ENCODE peak calls at places on chromosome 5, in ten cellular contexts. N, Z, C, Q, I, O, G, X, E and K are unnamed samples.

GRCh38 chr5:180914646-180915045 is 15.7 kb downstream of the BTNL8 start:
- DNase-seq in N (no peak), C (no peak), G (no peak), I (no peak), O (no peak), Z (no peak), X (no peak), E (no peak), Q (no peak), K (no peak)

GRCh38 chr5:31157719-31158118 is 35.8 kb upstream of the CDH6 start:
- DNase-seq in I (no peak), X (no peak), C (no peak), O (no peak), Z (no peak), E (no peak), Q (no peak), N (no peak), G (no peak), K (no peak)

GRCh38 chr5:112642885-112643284 is 94.8 kb upstream of the APC start:
- DNase-seq in Q (no peak), G (no peak), I (no peak), X (no peak), Z (peak; percentile 58), O (no peak), C (no peak), N (no peak), E (no peak), K (no peak)

GRCh38 chr5:7517006-7517405 is 121.1 kb downstream of the ADCY2 start:
- DNase-seq in X (no peak), Q (no peak), E (no peak), C (no peak), G (no peak), N (no peak), Z (no peak), I (no peak), O (no peak), K (no peak)

GRCh38 chr5:98804066-98804465 is 30.6 kb downstream of the RGMB start:
- DNase-seq in G (no peak), C (no peak), I (no peak), E (no peak), O (no peak), Q (no peak), X (no peak), N (no peak), Z (no peak), K (no peak)

GRCh38 chr5:124007675-124008398 is 495.9 kb downstream of the CSNK1G3 start:
- DNase-seq in I (no peak), Z (no peak), Q (no peak), X (no peak), G (no peak), E (no peak), C (no peak), O (no peak), N (no peak), K (no peak)

GRCh38 chr5:175606409-175606808 is 51.5 kb upstream of the HRH2 start:
- DNase-seq in C (no peak), I (no peak), Q (no peak), O (no peak), E (no peak), X (no peak), N (no peak), G (no peak), Z (no peak), K (no peak)

GRCh38 chr5:165495829-165496380 is 1990.5 kb downstream of the MAT2B start:
- DNase-seq in N (no peak), C (no peak), Z (no peak), Q (no peak), I (no peak), E (no peak), O (no peak), G (no peak), X (no peak), K (no peak)

GRCh38 chr5:89330087-89330486 is 447.1 kb upstream of the MEF2C start:
- DNase-seq in C (no peak), I (no peak), Z (no peak), N (no peak), Q (no peak), X (no peak), O (no peak), G (no peak), E (no peak), K (no peak)

DNA sequence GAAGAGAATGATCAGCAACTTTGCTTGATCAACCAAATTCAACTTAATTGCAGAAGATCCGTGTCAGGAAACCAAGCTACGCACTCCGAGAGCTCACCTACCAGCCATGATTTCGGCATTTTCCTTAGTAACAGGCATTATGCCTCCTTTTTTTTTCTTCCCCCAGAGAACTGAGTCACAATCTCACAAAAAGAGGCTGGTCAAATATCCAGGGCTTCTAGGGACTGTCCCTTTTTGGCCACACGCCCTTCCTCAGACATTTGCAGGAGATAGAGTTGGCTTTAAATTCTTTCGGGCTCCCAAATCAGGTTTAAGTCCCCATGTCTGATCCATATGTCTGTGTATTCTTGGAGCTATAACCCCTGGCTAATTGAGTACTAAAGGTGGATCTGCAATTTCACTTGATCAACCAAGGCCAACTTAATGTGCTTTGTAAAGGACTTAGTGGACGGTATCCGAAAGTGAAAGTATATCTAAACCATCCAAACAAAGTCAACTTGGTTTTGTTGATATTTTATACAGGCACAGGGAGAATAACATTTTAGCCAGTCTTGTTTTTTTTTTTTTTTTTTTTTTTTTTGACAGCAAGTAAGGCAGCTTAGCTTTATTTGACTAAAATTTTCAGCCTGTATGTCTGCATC is 100.8 kb upstream of the TBCA start:
- DNase-seq in I (no peak), C (no peak), Z (no peak), N (no peak), O (no peak), Q (no peak), E (no peak), G (no peak), X (no peak), K (no peak)
- H3K4me1 ChIP-seq in I (no peaks in the 10 kb centered on the region), C (no peaks in the 10 kb centered on the region), Z (no peaks in the 10 kb centered on the region), N (no peaks in the 10 kb centered on the region), O (peaks cover 5% of the 10 kb centered on the region), Q (no peaks in the 10 kb centered on the region), E (no peaks in the 10 kb centered on the region), G (no peaks in the 10 kb centered on the region), X (no peaks in the 10 kb centered on the region), K (no peaks in the 10 kb centered on the region)

GRCh38 chr5:53503819-53504218 is 23.4 kb downstream of the FST start:
- DNase-seq in N (no peak), G (no peak), X (no peak), Q (no peak), O (no peak), Z (no peak), E (no peak), I (no peak), C (no peak), K (no peak)
- H3K27ac ChIP-seq in N (no peak overlapping the region), G (no peak overlapping the region), X (no peak overlapping the region), Q (no peak overlapping the region), O (no peak overlapping the region), Z (no peak overlapping the region), E (no peak overlapping the region), I (no peak overlapping the region), C (no peak overlapping the region), K (no peak overlapping the region)

GRCh38 chr5:73668422-73669116 is 42.6 kb downstream of the ARHGEF28 start:
- DNase-seq in E (no peak), G (no peak), X (no peak), Z (no peak), C (no peak), I (no peak), N (no peak), Q (no peak), O (no peak), K (no peak)

GRCh38 chr5:73672130-73672529 is 46.1 kb downstream of the ARHGEF28 start:
- DNase-seq in O (no peak), C (no peak), I (no peak), E (no peak), Q (no peak), X (no peak), G (no peak), Z (no peak), N (no peak), K (no peak)

GRCh38 chr5:73678322-73678740 is 52.3 kb downstream of the ARHGEF28 start:
- DNase-seq in C (no peak), I (no peak), O (no peak), Q (no peak), N (no peak), X (no peak), Z (no peak), E (no peak), G (no peak), K (no peak)

GRCh38 chr5:73674669-73675004 is 48.6 kb downstream of the ARHGEF28 start:
- DNase-seq in I (no peak), G (no peak), N (no peak), Q (no peak), E (no peak), O (no peak), C (no peak), Z (no peak), X (no peak), K (no peak)

DNA sequence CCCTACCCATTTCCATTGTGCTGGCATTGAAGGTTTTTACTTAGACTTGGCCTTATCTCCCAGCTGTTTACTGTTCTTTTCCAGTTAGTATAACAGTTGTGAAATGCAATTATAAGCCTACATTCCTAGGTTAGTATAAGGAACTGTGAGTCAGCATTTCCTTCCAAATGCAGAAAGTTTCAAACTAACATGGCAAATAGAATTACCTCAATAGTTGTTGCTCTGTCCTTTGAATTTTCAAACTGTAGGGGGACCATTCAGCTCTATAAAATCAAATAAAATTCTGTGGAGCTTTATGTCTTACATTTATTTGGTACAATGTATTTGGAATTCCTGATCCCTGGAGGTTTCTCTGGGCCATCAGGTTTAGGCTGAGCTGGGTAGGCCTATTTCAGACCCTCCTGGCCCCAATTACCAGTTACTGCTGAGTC is 47.2 kb downstream of the ARHGEF28 start:
- DNase-seq in N (no peak), G (no peak), Q (no peak), C (no peak), O (no peak), Z (no peak), I (no peak), E (no peak), X (no peak), K (no peak)
- H3K4me1 ChIP-seq in N (no peaks in the 10 kb centered on the region), G (no peaks in the 10 kb centered on the region), Q (peaks cover 3% of the 10 kb centered on the region), C (no peaks in the 10 kb centered on the region), O (peaks cover 18% of the 10 kb centered on the region), Z (peaks cover 18% of the 10 kb centered on the region), I (peaks cover 28% of the 10 kb centered on the region), E (no peaks in the 10 kb centered on the region), X (no peaks in the 10 kb centered on the region), K (peaks cover 38% of the 10 kb centered on the region)

DNA sequence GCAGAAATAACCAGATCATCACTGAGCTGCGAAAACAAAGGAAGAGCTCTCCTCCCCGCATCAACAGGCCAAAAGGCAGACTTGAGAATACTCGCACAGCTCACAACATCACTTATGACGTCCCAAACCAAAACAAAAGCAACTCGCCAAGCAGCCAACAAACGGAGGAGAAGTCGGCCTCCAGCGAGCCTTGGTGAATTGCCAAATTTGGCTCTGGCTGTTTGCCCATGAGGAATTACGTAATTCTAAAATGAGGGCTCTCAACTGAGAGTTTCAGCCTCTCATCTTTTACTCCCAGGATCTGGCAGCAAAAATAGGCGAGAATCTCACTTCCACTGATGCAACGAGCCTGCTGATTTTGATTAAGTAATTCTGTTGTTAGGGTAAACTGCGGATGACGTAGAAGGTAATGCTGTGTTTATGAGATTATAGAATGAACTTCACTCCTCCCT is 51.7 kb upstream of the SEMA6A start:
- DNase-seq in G (peak; percentile 76), N (peak; percentile 88), C (peak; percentile 83), O (peak; percentile 91), Z (no peak), Q (peak; percentile 75), X (no peak), E (no peak), I (no peak), K (peak; percentile 6)
- H3K27ac ChIP-seq in G (peak overlapping the region; percentile 5), N (peak overlapping the region; percentile 69), C (peak overlapping the region; percentile 52), O (peak overlapping the region; percentile 93), Z (no peak overlapping the region), Q (peak overlapping the region; percentile 11), X (no peak overlapping the region), E (no peak overlapping the region), I (no peak overlapping the region), K (no peak overlapping the region)